ENCODE peak calls at places on chromosomes 4 and X, in ten cellular contexts. One of them, this sample, is unnamed.

GRCh38 chrX:13427441-13428054 is 107.7 kb upstream of the ATXN3L start:
- DNase-seq in astrocyte of the spinal cord: no peak
- DNase-seq in upper lobe of left lung: no peak
- DNase-seq in colonic mucosa: no peak
- DNase-seq in tibial artery: no peak
- DNase-seq in suprapubic skin: no peak
- DNase-seq in stomach: no peak
- DNase-seq in osteocyte: no peak
- DNase-seq in cardiac fibroblast: no peak
- DNase-seq in neural progenitor cell: no peak
- DNase-seq in this sample: no peak

GRCh38 chr4:180557348-180557747 is 1685.9 kb upstream of the TENM3 start:
- DNase-seq in stomach: no peak
- DNase-seq in suprapubic skin: no peak
- DNase-seq in osteocyte: no peak
- DNase-seq in upper lobe of left lung: no peak
- DNase-seq in astrocyte of the spinal cord: no peak
- DNase-seq in neural progenitor cell: no peak
- DNase-seq in cardiac fibroblast: no peak
- DNase-seq in colonic mucosa: no peak
- DNase-seq in tibial artery: no peak
- DNase-seq in this sample: no peak

GRCh38 chr4:173506780-173507211 is 23.2 kb downstream of the HAND2 start:
- DNase-seq in suprapubic skin: no peak
- DNase-seq in colonic mucosa: no peak
- DNase-seq in tibial artery: no peak
- DNase-seq in upper lobe of left lung: peak; percentile 65
- DNase-seq in osteocyte: peak; percentile 80
- DNase-seq in neural progenitor cell: peak; percentile 75
- DNase-seq in stomach: no peak
- DNase-seq in astrocyte of the spinal cord: no peak
- DNase-seq in cardiac fibroblast: no peak
- DNase-seq in this sample: no peak

GRCh38 chr4:39037491-39037825 is 5.2 kb upstream of the TMEM156 start:
- DNase-seq in osteocyte: no peak
- DNase-seq in upper lobe of left lung: no peak
- DNase-seq in suprapubic skin: no peak
- DNase-seq in astrocyte of the spinal cord: peak; percentile 68
- DNase-seq in tibial artery: no peak
- DNase-seq in stomach: no peak
- DNase-seq in neural progenitor cell: peak; percentile 50
- DNase-seq in cardiac fibroblast: peak; percentile 21
- DNase-seq in colonic mucosa: no peak
- DNase-seq in this sample: no peak

GRCh38 chr4:156388826-156389225 is 435.2 kb upstream of the CTSO start:
- DNase-seq in colonic mucosa: no peak
- DNase-seq in tibial artery: no peak
- DNase-seq in neural progenitor cell: no peak
- DNase-seq in stomach: no peak
- DNase-seq in astrocyte of the spinal cord: no peak
- DNase-seq in suprapubic skin: no peak
- DNase-seq in cardiac fibroblast: peak; percentile 68
- DNase-seq in osteocyte: no peak
- DNase-seq in upper lobe of left lung: no peak
- DNase-seq in this sample: no peak

GRCh38 chr4:161762796-161763195 is 401.0 kb downstream of the FSTL5 start:
- DNase-seq in upper lobe of left lung: no peak
- DNase-seq in stomach: no peak
- DNase-seq in neural progenitor cell: no peak
- DNase-seq in cardiac fibroblast: peak; percentile 40
- DNase-seq in astrocyte of the spinal cord: peak; percentile 88
- DNase-seq in suprapubic skin: no peak
- DNase-seq in colonic mucosa: no peak
- DNase-seq in osteocyte: no peak
- DNase-seq in tibial artery: no peak
- DNase-seq in this sample: no peak

GRCh38 chrX:134603806-134604700 is 54.2 kb downstream of the PLAC1 start:
- DNase-seq in upper lobe of left lung: no peak
- DNase-seq in astrocyte of the spinal cord: peak; percentile 88
- DNase-seq in colonic mucosa: no peak
- DNase-seq in cardiac fibroblast: peak; percentile 91
- DNase-seq in stomach: no peak
- DNase-seq in tibial artery: peak; percentile 27
- DNase-seq in osteocyte: no peak
- DNase-seq in suprapubic skin: no peak
- DNase-seq in neural progenitor cell: no peak
- DNase-seq in this sample: no peak

GRCh38 chrX:39850630-39851152 is 247.1 kb downstream of the BCOR start:
- DNase-seq in astrocyte of the spinal cord: peak; percentile 54
- DNase-seq in suprapubic skin: no peak
- DNase-seq in colonic mucosa: no peak
- DNase-seq in stomach: no peak
- DNase-seq in osteocyte: no peak
- DNase-seq in cardiac fibroblast: peak; percentile 68
- DNase-seq in tibial artery: no peak
- DNase-seq in neural progenitor cell: no peak
- DNase-seq in upper lobe of left lung: no peak
- DNase-seq in this sample: no peak

GRCh38 chrX:134545524-134545923 is 85.6 kb downstream of the HPRT1 start:
- DNase-seq in tibial artery: no peak
- DNase-seq in colonic mucosa: no peak
- DNase-seq in osteocyte: no peak
- DNase-seq in suprapubic skin: no peak
- DNase-seq in upper lobe of left lung: no peak
- DNase-seq in stomach: no peak
- DNase-seq in astrocyte of the spinal cord: no peak
- DNase-seq in cardiac fibroblast: no peak
- DNase-seq in neural progenitor cell: no peak
- DNase-seq in this sample: no peak

GRCh38 chr4:153207561-153207960 is 3.3 kb downstream of the TRIM2 start:
- DNase-seq in upper lobe of left lung: no peak
- DNase-seq in cardiac fibroblast: peak; percentile 34
- DNase-seq in tibial artery: no peak
- DNase-seq in stomach: peak; percentile 66
- DNase-seq in colonic mucosa: peak; percentile 77
- DNase-seq in astrocyte of the spinal cord: peak; percentile 16
- DNase-seq in osteocyte: no peak
- DNase-seq in neural progenitor cell: peak; percentile 51
- DNase-seq in suprapubic skin: no peak
- DNase-seq in this sample: no peak

GRCh38 chr4:972651-973424 is 531 bp downstream of the DGKQ start:
- DNase-seq in neural progenitor cell: peak; percentile 59
- DNase-seq in astrocyte of the spinal cord: no peak
- DNase-seq in suprapubic skin: no peak
- DNase-seq in colonic mucosa: peak; percentile 55
- DNase-seq in osteocyte: no peak
- DNase-seq in stomach: peak; percentile 39
- DNase-seq in tibial artery: no peak
- DNase-seq in upper lobe of left lung: peak; percentile 91
- DNase-seq in cardiac fibroblast: peak; percentile 20
- DNase-seq in this sample: no peak

GRCh38 chr4:116343809-116344208 is 741.6 kb downstream of the TRAM1L1 start:
- DNase-seq in astrocyte of the spinal cord: no peak
- DNase-seq in upper lobe of left lung: no peak
- DNase-seq in colonic mucosa: no peak
- DNase-seq in tibial artery: no peak
- DNase-seq in suprapubic skin: no peak
- DNase-seq in osteocyte: no peak
- DNase-seq in cardiac fibroblast: no peak
- DNase-seq in neural progenitor cell: no peak
- DNase-seq in stomach: no peak
- DNase-seq in this sample: no peak

GRCh38 chr4:70927502-70928139 is 25.5 kb downstream of the MOB1B start:
- DNase-seq in stomach: no peak
- DNase-seq in cardiac fibroblast: no peak
- DNase-seq in upper lobe of left lung: no peak
- DNase-seq in colonic mucosa: no peak
- DNase-seq in osteocyte: no peak
- DNase-seq in neural progenitor cell: no peak
- DNase-seq in tibial artery: no peak
- DNase-seq in astrocyte of the spinal cord: no peak
- DNase-seq in suprapubic skin: no peak
- DNase-seq in this sample: no peak

GRCh38 chr4:173040200-173040599 is 128.4 kb upstream of the GALNT7 start:
- DNase-seq in osteocyte: no peak
- DNase-seq in neural progenitor cell: peak; percentile 15
- DNase-seq in tibial artery: peak; percentile 25
- DNase-seq in astrocyte of the spinal cord: peak; percentile 34
- DNase-seq in colonic mucosa: peak; percentile 24
- DNase-seq in suprapubic skin: no peak
- DNase-seq in stomach: no peak
- DNase-seq in upper lobe of left lung: no peak
- DNase-seq in cardiac fibroblast: peak; percentile 64
- DNase-seq in this sample: no peak

GRCh38 chrX:130060122-130061069 is 49.9 kb downstream of the ELF4 start:
- DNase-seq in osteocyte: peak; percentile 94
- DNase-seq in suprapubic skin: peak; percentile 83
- DNase-seq in upper lobe of left lung: peak; percentile 97
- DNase-seq in astrocyte of the spinal cord: peak; percentile 62
- DNase-seq in stomach: peak; percentile 83
- DNase-seq in tibial artery: peak; percentile 64
- DNase-seq in colonic mucosa: peak; percentile 86
- DNase-seq in neural progenitor cell: peak; percentile 85
- DNase-seq in cardiac fibroblast: peak; percentile 65
- DNase-seq in this sample: peak; percentile 62
- TF ChIP-seq CTCF in osteocyte: peak; percentile 89
- TF ChIP-seq CTCF in suprapubic skin: peak; percentile 81
- TF ChIP-seq CTCF in upper lobe of left lung: peak; percentile 87
- TF ChIP-seq CTCF in astrocyte of the spinal cord: peak; percentile 63
- TF ChIP-seq CTCF in stomach: peak; percentile 75
- TF ChIP-seq CTCF in tibial artery: peak; percentile 73
- TF ChIP-seq CTCF in colonic mucosa: peak; percentile 79
- TF ChIP-seq CTCF in neural progenitor cell: peak; percentile 74
- TF ChIP-seq CTCF in cardiac fibroblast: peak; percentile 47
- TF ChIP-seq CTCF in this sample: no peak

DNA sequence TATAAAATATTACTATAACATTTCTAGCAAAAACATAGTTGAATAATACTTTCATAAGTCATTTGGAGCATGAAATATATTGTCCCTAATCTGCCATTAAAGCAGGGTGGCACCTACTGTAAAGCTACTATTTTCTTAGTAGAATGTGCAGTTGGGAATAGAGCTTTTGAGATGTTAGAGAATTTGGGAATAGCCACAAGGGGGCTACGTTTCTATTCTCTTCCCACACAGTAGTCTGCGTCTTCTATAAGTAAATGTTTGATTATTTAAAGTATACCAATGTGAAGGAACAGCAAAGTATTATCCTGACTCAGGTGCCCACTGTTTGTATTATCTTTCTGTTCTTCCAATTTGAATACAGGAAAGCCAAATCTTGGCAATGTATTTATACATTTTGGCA is 323.2 kb upstream of the GIMD1 start:
- DNase-seq in cardiac fibroblast: no peak
- DNase-seq in osteocyte: no peak
- DNase-seq in tibial artery: no peak
- DNase-seq in upper lobe of left lung: no peak
- DNase-seq in suprapubic skin: no peak
- DNase-seq in astrocyte of the spinal cord: peak; percentile 32
- DNase-seq in colonic mucosa: no peak
- DNase-seq in stomach: no peak
- DNase-seq in neural progenitor cell: peak; percentile 20
- DNase-seq in this sample: no peak
- TF ChIP-seq CTCF in cardiac fibroblast: peak; percentile 17
- TF ChIP-seq CTCF in osteocyte: peak; percentile 59
- TF ChIP-seq CTCF in tibial artery: no peak
- TF ChIP-seq CTCF in upper lobe of left lung: no peak
- TF ChIP-seq CTCF in suprapubic skin: no peak
- TF ChIP-seq CTCF in astrocyte of the spinal cord: peak; percentile 30
- TF ChIP-seq CTCF in colonic mucosa: no peak
- TF ChIP-seq CTCF in stomach: no peak
- TF ChIP-seq CTCF in neural progenitor cell: peak; percentile 41
- TF ChIP-seq CTCF in this sample: no peak

DNA sequence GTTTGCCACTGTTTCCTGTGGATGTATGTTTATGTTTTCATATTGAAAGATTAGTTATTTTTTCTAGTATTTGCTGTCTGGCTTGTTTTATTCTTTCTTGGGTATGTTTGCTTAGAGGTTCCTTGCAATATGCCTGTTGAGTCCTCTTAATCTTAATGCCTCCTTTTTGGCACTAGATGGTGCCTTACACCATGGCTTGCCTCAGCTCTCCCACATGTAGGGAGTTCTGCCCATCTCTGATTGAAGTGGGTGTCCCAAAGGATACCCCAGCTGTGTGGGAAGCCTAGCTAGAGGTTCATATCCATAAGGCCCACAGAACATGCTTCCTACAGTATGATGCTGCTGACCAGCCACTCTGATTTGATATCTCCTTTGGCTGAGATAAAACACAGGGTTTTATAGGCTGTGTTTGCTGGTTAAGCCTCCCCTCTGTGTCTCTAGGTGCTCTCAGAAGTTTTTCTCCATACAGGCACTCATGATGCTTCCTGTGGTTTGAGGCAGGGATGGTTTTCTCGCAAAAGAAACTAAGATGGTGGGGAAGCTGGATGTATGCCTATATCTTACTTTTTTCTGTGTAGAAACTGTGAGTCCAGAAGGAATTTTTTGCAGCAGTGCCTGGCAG is 162.4 kb downstream of the ASB9 start:
- DNase-seq in cardiac fibroblast: no peak
- DNase-seq in tibial artery: no peak
- DNase-seq in astrocyte of the spinal cord: no peak
- DNase-seq in osteocyte: no peak
- DNase-seq in upper lobe of left lung: no peak
- DNase-seq in colonic mucosa: no peak
- DNase-seq in suprapubic skin: no peak
- DNase-seq in neural progenitor cell: no peak
- DNase-seq in stomach: no peak
- DNase-seq in this sample: no peak
- TF ChIP-seq CTCF in cardiac fibroblast: no peak
- TF ChIP-seq CTCF in tibial artery: no peak
- TF ChIP-seq CTCF in astrocyte of the spinal cord: no peak
- TF ChIP-seq CTCF in osteocyte: no peak
- TF ChIP-seq CTCF in upper lobe of left lung: no peak
- TF ChIP-seq CTCF in colonic mucosa: no peak
- TF ChIP-seq CTCF in suprapubic skin: no peak
- TF ChIP-seq CTCF in neural progenitor cell: no peak
- TF ChIP-seq CTCF in stomach: no peak
- TF ChIP-seq CTCF in this sample: no peak

GRCh38 chr4:160175064-160175643 is 1072.3 kb downstream of the RAPGEF2 start:
- DNase-seq in tibial artery: no peak
- DNase-seq in osteocyte: no peak
- DNase-seq in neural progenitor cell: peak; percentile 20
- DNase-seq in cardiac fibroblast: no peak
- DNase-seq in colonic mucosa: no peak
- DNase-seq in stomach: no peak
- DNase-seq in upper lobe of left lung: peak; percentile 6
- DNase-seq in suprapubic skin: no peak
- DNase-seq in astrocyte of the spinal cord: no peak
- DNase-seq in this sample: no peak
- TF ChIP-seq CTCF in tibial artery: no peak
- TF ChIP-seq CTCF in osteocyte: no peak
- TF ChIP-seq CTCF in neural progenitor cell: peak; percentile 7
- TF ChIP-seq CTCF in cardiac fibroblast: no peak
- TF ChIP-seq CTCF in colonic mucosa: no peak
- TF ChIP-seq CTCF in stomach: no peak
- TF ChIP-seq CTCF in upper lobe of left lung: no peak
- TF ChIP-seq CTCF in suprapubic skin: no peak
- TF ChIP-seq CTCF in astrocyte of the spinal cord: no peak
- TF ChIP-seq CTCF in this sample: no peak

DNA sequence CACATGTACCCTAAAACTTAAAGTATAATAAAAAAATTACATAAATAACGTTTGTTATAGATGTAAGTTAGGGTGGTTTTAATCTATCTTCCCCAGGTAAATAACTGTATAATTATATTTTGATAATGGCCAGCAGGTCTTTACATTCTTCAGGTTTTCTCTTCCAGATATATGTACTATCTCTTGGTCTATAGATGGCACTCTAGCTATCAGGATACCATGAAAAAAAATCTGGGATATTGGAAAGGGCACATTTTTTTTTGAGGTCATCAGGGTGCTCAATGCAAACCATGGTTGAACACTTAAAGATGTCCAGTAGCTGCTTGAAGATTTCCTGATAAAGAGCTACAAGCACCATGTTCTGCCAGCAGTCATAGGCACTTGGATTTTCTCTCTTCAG is 15.6 kb upstream of the ADH4 start:
- DNase-seq in suprapubic skin: no peak
- DNase-seq in stomach: no peak
- DNase-seq in cardiac fibroblast: no peak
- DNase-seq in upper lobe of left lung: no peak
- DNase-seq in osteocyte: no peak
- DNase-seq in colonic mucosa: no peak
- DNase-seq in astrocyte of the spinal cord: no peak
- DNase-seq in tibial artery: no peak
- DNase-seq in neural progenitor cell: no peak
- DNase-seq in this sample: no peak
- TF ChIP-seq CTCF in suprapubic skin: no peak
- TF ChIP-seq CTCF in stomach: no peak
- TF ChIP-seq CTCF in cardiac fibroblast: peak; percentile 10
- TF ChIP-seq CTCF in upper lobe of left lung: no peak
- TF ChIP-seq CTCF in osteocyte: peak; percentile 25
- TF ChIP-seq CTCF in colonic mucosa: no peak
- TF ChIP-seq CTCF in astrocyte of the spinal cord: no peak
- TF ChIP-seq CTCF in tibial artery: no peak
- TF ChIP-seq CTCF in neural progenitor cell: peak; percentile 22
- TF ChIP-seq CTCF in this sample: no peak